ENCODE peak calls at places on chromosomes 6 and 20, in seven cellular contexts. B is A549, S is IMR-90, O is esophagus squamous epithelium, R is adrenal gland, P is heart left ventricle, Q is transverse colon. C is an unnamed sample.

GRCh38 chr6:15023448-15023847 is 222.4 kb upstream of the JARID2 start:
- DNase-seq in R (no peak), P (no peak), Q (no peak), S (no peak), O (no peak), B (no peak), C (no peak)

GRCh38 chr20:34512266-34512954 is 3.8 kb upstream of the DYNLRB1 start:
- DNase-seq in S (peak; percentile 34), Q (no peak), R (no peak), O (no peak), P (no peak), B (no peak), C (no peak)

GRCh38 chr6:20403766-20404640 is 2.3 kb downstream of the E2F3 start:
- DNase-seq in Q (peak; percentile 22), R (peak; percentile 53), P (no peak), B (peak; percentile 16), O (no peak), S (peak; percentile 58), C (no peak)

GRCh38 chr6:168390746-168391400 is 50.1 kb upstream of the SMOC2 start:
- DNase-seq in O (no peak), Q (no peak), S (no peak), P (no peak), B (no peak), R (no peak), C (no peak)

GRCh38 chr6:140909620-140910019 is 1223.1 kb upstream of the GJE1 start:
- DNase-seq in B (no peak), S (peak; percentile 68), P (no peak), R (no peak), O (no peak), Q (no peak), C (no peak)

GRCh38 chr6:11393713-11394627 is 143.6 kb upstream of the TMEM170B start:
- DNase-seq in Q (no peak), S (peak; percentile 3), B (no peak), R (no peak), P (no peak), O (no peak), C (no peak)

GRCh38 chr6:89371849-89372505 is 19.5 kb upstream of the UBE2J1 start:
- DNase-seq in O (peak; percentile 23), S (peak; percentile 26), Q (peak; percentile 85), P (peak; percentile 74), R (peak; percentile 77), B (peak; percentile 62), C (peak; percentile 79)

GRCh38 chr6:167550936-167551633 is 226.2 kb downstream of the TTLL2 start:
- DNase-seq in Q (peak; percentile 68), S (no peak), B (no peak), P (peak; percentile 90), O (no peak), R (peak; percentile 53), C (peak; percentile 84)

GRCh38 chr6:152301021-152301805 is 335.9 kb downstream of the SYNE1 start:
- DNase-seq in P (no peak), R (no peak), B (no peak), S (peak; percentile 64), Q (no peak), O (no peak), C (no peak)

GRCh38 chr20:62522748-62523396 is 47.1 kb upstream of the GATA5 start:
- DNase-seq in P (no peak), R (no peak), B (no peak), S (no peak), Q (no peak), O (no peak), C (no peak)

GRCh38 chr6:166382500-166382932 is 224 bp downstream of the MPC1 start:
- DNase-seq in B (no peak), Q (no peak), O (no peak), S (no peak), P (no peak), R (no peak), C (no peak)
- TF ChIP-seq POLR2A in B (no peak), Q (peak; percentile 91), O (no peak), S (no peak), P (peak; percentile 79), R (peak; percentile 83), C (no peak)

DNA sequence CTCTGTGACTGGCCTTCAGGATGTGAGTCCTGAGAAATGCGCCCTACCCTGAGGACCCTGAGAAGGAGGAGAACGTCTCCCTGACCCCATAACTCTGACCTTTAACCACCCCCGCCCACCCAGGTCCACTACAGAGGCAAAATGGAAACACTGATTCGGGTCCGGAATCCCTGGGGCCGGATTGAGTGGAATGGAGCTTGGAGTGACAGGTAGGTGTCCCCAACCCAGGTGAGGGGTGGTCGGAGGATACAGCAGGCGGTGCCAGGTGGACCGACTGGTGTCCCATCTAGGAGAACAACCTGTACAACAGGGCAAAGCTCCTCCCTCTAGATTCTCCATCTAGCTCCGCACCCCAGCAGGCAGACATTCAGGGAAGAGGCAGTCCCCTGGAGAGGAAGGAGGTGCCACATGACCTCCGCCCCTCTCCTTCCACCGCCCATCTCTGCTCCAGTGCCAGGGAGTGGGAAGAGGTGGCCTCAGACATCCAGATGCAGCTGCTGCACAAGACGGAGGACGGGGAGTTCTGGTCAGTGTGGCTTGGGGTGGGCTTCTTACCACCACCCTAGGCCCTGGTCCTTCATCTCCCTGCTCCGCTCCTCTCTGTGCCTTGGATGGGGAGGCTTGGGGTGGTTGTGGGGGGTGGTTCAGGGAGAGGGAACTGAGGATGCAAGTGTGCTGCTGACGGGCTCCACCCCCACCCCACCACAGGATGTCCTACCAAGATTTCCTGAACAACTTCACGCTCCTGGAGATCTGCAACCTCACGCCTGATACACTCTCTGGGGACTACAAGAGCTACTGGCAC is 17.7 kb downstream of the CAPN11 start:
- DNase-seq in R (no peak), Q (no peak), B (no peak), P (no peak), S (no peak), O (no peak), C (no peak)
- H3K4me1 ChIP-seq in R (peaks cover 15% of the 10 kb centered on the region), Q (no peaks in the 10 kb centered on the region), B (peaks cover 5% of the 10 kb centered on the region), P (peaks cover 32% of the 10 kb centered on the region), S (peaks cover 2% of the 10 kb centered on the region), O (no peaks in the 10 kb centered on the region), C (no peaks in the 10 kb centered on the region)

DNA sequence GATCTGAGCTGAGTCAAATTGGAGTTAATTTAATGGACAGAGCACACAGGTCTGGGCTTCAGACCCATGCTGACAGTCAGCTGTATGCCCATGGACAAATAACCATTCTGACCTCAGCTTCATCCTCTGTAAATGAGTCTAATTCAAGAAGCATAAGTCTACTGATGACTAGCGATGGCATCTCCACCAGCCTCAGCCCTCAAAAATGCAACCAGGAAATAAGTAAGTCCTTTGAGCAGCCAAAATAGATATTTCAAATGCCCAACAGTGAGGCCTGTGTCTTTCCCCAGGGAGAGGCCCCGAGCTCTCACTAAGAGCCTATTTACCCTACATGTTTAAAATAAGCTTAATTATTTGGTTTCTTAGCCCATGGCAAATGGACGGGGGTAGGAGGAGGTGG is 114.2 kb upstream of the MTHFD1L start:
- DNase-seq in P (no peak), S (peak; percentile 39), B (no peak), Q (no peak), O (no peak), R (no peak), C (no peak)
- H3K4me3 ChIP-seq in P (no peak overlapping the region), S (no peak overlapping the region), B (no peak overlapping the region), Q (no peak overlapping the region), O (no peak overlapping the region), R (no peak overlapping the region), C (no peak overlapping the region)

GRCh38 chr6:26284537-26285142 is 80.4 kb upstream of the BTN3A2 start:
- DNase-seq in B (no peak), Q (peak; percentile 69), O (no peak), S (peak; percentile 74), R (peak; percentile 65), P (peak; percentile 53), C (no peak)

GRCh38 chr6:26288155-26288554 is 76.8 kb upstream of the BTN3A2 start:
- DNase-seq in Q (no peak), P (no peak), O (no peak), R (no peak), S (no peak), B (no peak), C (no peak)

GRCh38 chr6:26280409-26280808 is 84.6 kb upstream of the BTN3A2 start:
- DNase-seq in P (no peak), S (no peak), O (no peak), B (no peak), R (no peak), Q (no peak), C (no peak)

GRCh38 chr6:26286168-26286854 is 78.7 kb upstream of the BTN3A2 start:
- DNase-seq in R (peak; percentile 83), Q (peak; percentile 83), O (no peak), B (no peak), P (peak; percentile 71), S (peak; percentile 68), C (peak; percentile 49)

GRCh38 chr6:26285143-26286134 is 79.6 kb upstream of the BTN3A2 start:
- DNase-seq in B (peak; percentile 65), Q (peak; percentile 99), O (peak; percentile 94), P (peak; percentile 98), R (peak; percentile 99), S (peak; percentile 99), C (peak; percentile 96)
- TF ChIP-seq POLR2A in B (peak; percentile 92), Q (peak; percentile 98), O (peak; percentile 90), P (no peak), R (peak; percentile 96), S (peak; percentile 94), C (peak; percentile 68)

GRCh38 chr20:53925651-53926401 is 144.6 kb downstream of the BCAS1 start:
- DNase-seq in B (no peak), S (no peak), Q (peak; percentile 5), P (no peak), R (no peak), O (no peak), C (peak; percentile 12)
- H3K4me1 ChIP-seq in B (peaks cover 28% of the 10 kb centered on the region), S (peaks cover 8% of the 10 kb centered on the region), Q (peaks cover 20% of the 10 kb centered on the region), P (peaks cover 34% of the 10 kb centered on the region), R (no peaks in the 10 kb centered on the region), O (peaks cover 17% of the 10 kb centered on the region), C (no peaks in the 10 kb centered on the region)

GRCh38 chr6:26311385-26312095 is 53.5 kb upstream of the BTN3A2 start:
- DNase-seq in R (peak; percentile 67), O (no peak), B (no peak), P (no peak), Q (peak; percentile 38), S (peak; percentile 73), C (no peak)
- H3K4me3 ChIP-seq in R (no peak overlapping the region), O (peak overlapping the region; percentile 49), B (peak overlapping the region; percentile 69), P (peak overlapping the region; percentile 50), Q (peak overlapping the region; percentile 60), S (peak overlapping the region; percentile 75), C (no peak overlapping the region)

GRCh38 chr20:50552979-50553378 is 42.8 kb downstream of the PTPN1 start:
- DNase-seq in R (no peak), Q (no peak), B (no peak), O (no peak), P (no peak), S (no peak), C (no peak)
- TF ChIP-seq POLR2A in R (no peak), Q (no peak), B (no peak), O (no peak), P (no peak), S (no peak), C (no peak)